ENCODE peak calls at places on chromosome 22, in four cellular contexts. One of them, this sample, is unnamed.

GRCh38 chr22:46572911-46573780 is 35.7 kb upstream of the CELSR1 start:
- DNase-seq in stimulated activated CD8-positive, alpha-beta memory T cell treated with anti-CD3 and anti-CD28 coated beads, Interleukin-7, amount 100 ng/mL, for 1 hour: no peak
- DNase-seq in nephron progenitor cell: no peak
- DNase-seq in T-cell: no peak
- DNase-seq in this sample: no peak

GRCh38 chr22:49951986-49952896 is 8.3 kb upstream of the PIM3 start:
- DNase-seq in T-cell: no peak
- DNase-seq in nephron progenitor cell: no peak
- DNase-seq in stimulated activated CD8-positive, alpha-beta memory T cell treated with anti-CD3 and anti-CD28 coated beads, Interleukin-7, amount 100 ng/mL, for 1 hour: no peak
- DNase-seq in this sample: no peak

GRCh38 chr22:47388331-47388730 is 625.9 kb downstream of the TBC1D22A start:
- DNase-seq in nephron progenitor cell: no peak
- DNase-seq in T-cell: no peak
- DNase-seq in stimulated activated CD8-positive, alpha-beta memory T cell treated with anti-CD3 and anti-CD28 coated beads, Interleukin-7, amount 100 ng/mL, for 1 hour: no peak
- DNase-seq in this sample: no peak

GRCh38 chr22:24134090-24134846 is 47.0 kb upstream of the SUSD2 start:
- DNase-seq in nephron progenitor cell: peak; percentile 68
- DNase-seq in T-cell: peak; percentile 78
- DNase-seq in stimulated activated CD8-positive, alpha-beta memory T cell treated with anti-CD3 and anti-CD28 coated beads, Interleukin-7, amount 100 ng/mL, for 1 hour: peak; percentile 72
- DNase-seq in this sample: peak; percentile 34

GRCh38 chr22:31179345-31179744 is 19.4 kb downstream of the RNF185 start:
- DNase-seq in T-cell: no peak
- DNase-seq in nephron progenitor cell: peak; percentile 4
- DNase-seq in stimulated activated CD8-positive, alpha-beta memory T cell treated with anti-CD3 and anti-CD28 coated beads, Interleukin-7, amount 100 ng/mL, for 1 hour: no peak
- DNase-seq in this sample: no peak

GRCh38 chr22:27149886-27150529 is 492.6 kb downstream of the MIAT start:
- DNase-seq in nephron progenitor cell: no peak
- DNase-seq in stimulated activated CD8-positive, alpha-beta memory T cell treated with anti-CD3 and anti-CD28 coated beads, Interleukin-7, amount 100 ng/mL, for 1 hour: no peak
- DNase-seq in T-cell: no peak
- DNase-seq in this sample: no peak

GRCh38 chr22:39514373-39514973 is 5.9 kb upstream of the ATF4 start:
- DNase-seq in stimulated activated CD8-positive, alpha-beta memory T cell treated with anti-CD3 and anti-CD28 coated beads, Interleukin-7, amount 100 ng/mL, for 1 hour: no peak
- DNase-seq in nephron progenitor cell: peak; percentile 72
- DNase-seq in T-cell: no peak
- DNase-seq in this sample: peak; percentile 81

GRCh38 chr22:38657248-38657909 is 941 bp downstream of the CBY1 start:
- DNase-seq in nephron progenitor cell: peak; percentile 28
- DNase-seq in T-cell: no peak
- DNase-seq in stimulated activated CD8-positive, alpha-beta memory T cell treated with anti-CD3 and anti-CD28 coated beads, Interleukin-7, amount 100 ng/mL, for 1 hour: no peak
- DNase-seq in this sample: peak; percentile 72

GRCh38 chr22:47850644-47851151 is 1088.2 kb downstream of the TBC1D22A start:
- DNase-seq in nephron progenitor cell: peak; percentile 20
- DNase-seq in stimulated activated CD8-positive, alpha-beta memory T cell treated with anti-CD3 and anti-CD28 coated beads, Interleukin-7, amount 100 ng/mL, for 1 hour: no peak
- DNase-seq in T-cell: no peak
- DNase-seq in this sample: no peak

GRCh38 chr22:19143967-19144400 is 467 bp downstream of the ESS2 start:
- DNase-seq in stimulated activated CD8-positive, alpha-beta memory T cell treated with anti-CD3 and anti-CD28 coated beads, Interleukin-7, amount 100 ng/mL, for 1 hour: no peak
- DNase-seq in T-cell: peak; percentile 27
- DNase-seq in nephron progenitor cell: no peak
- DNase-seq in this sample: no peak

GRCh38 chr22:31313366-31314147 is 21.3 kb upstream of the PIK3IP1 start:
- DNase-seq in stimulated activated CD8-positive, alpha-beta memory T cell treated with anti-CD3 and anti-CD28 coated beads, Interleukin-7, amount 100 ng/mL, for 1 hour: peak; percentile 42
- DNase-seq in nephron progenitor cell: peak; percentile 70
- DNase-seq in T-cell: peak; percentile 60
- DNase-seq in this sample: peak; percentile 95

GRCh38 chr22:50218996-50219727 is 18.4 kb downstream of the SELENOO start:
- DNase-seq in T-cell: no peak
- DNase-seq in nephron progenitor cell: no peak
- DNase-seq in stimulated activated CD8-positive, alpha-beta memory T cell treated with anti-CD3 and anti-CD28 coated beads, Interleukin-7, amount 100 ng/mL, for 1 hour: no peak
- DNase-seq in this sample: peak; percentile 77

GRCh38 chr22:37205046-37205445 is 7.2 kb downstream of the SSTR3 start:
- DNase-seq in stimulated activated CD8-positive, alpha-beta memory T cell treated with anti-CD3 and anti-CD28 coated beads, Interleukin-7, amount 100 ng/mL, for 1 hour: no peak
- DNase-seq in nephron progenitor cell: no peak
- DNase-seq in T-cell: no peak
- DNase-seq in this sample: no peak

GRCh38 chr22:41576877-41577276 is 12.8 kb downstream of the PMM1 start:
- DNase-seq in stimulated activated CD8-positive, alpha-beta memory T cell treated with anti-CD3 and anti-CD28 coated beads, Interleukin-7, amount 100 ng/mL, for 1 hour: no peak
- DNase-seq in nephron progenitor cell: peak; percentile 65
- DNase-seq in T-cell: peak; percentile 24
- DNase-seq in this sample: peak; percentile 95

GRCh38 chr22:42642801-42643631 is 2.6 kb upstream of the ATP5MGL start:
- DNase-seq in T-cell: no peak
- DNase-seq in nephron progenitor cell: no peak
- DNase-seq in stimulated activated CD8-positive, alpha-beta memory T cell treated with anti-CD3 and anti-CD28 coated beads, Interleukin-7, amount 100 ng/mL, for 1 hour: no peak
- DNase-seq in this sample: no peak

GRCh38 chr22:38177044-38177443 is 4.6 kb downstream of the PLA2G6 start:
- DNase-seq in T-cell: no peak
- DNase-seq in nephron progenitor cell: no peak
- DNase-seq in stimulated activated CD8-positive, alpha-beta memory T cell treated with anti-CD3 and anti-CD28 coated beads, Interleukin-7, amount 100 ng/mL, for 1 hour: no peak
- DNase-seq in this sample: no peak

GRCh38 chr22:23828800-23829680 is 9.8 kb downstream of the DERL3 start:
- DNase-seq in stimulated activated CD8-positive, alpha-beta memory T cell treated with anti-CD3 and anti-CD28 coated beads, Interleukin-7, amount 100 ng/mL, for 1 hour: no peak
- DNase-seq in T-cell: no peak
- DNase-seq in nephron progenitor cell: no peak
- DNase-seq in this sample: no peak

GRCh38 chr22:50678651-50679521 is 6.3 kb downstream of the SHANK3 start:
- DNase-seq in stimulated activated CD8-positive, alpha-beta memory T cell treated with anti-CD3 and anti-CD28 coated beads, Interleukin-7, amount 100 ng/mL, for 1 hour: no peak
- DNase-seq in nephron progenitor cell: no peak
- DNase-seq in T-cell: no peak
- DNase-seq in this sample: no peak

GRCh38 chr22:17583151-17583550 is 19.9 kb downstream of the SLC25A18 start:
- DNase-seq in nephron progenitor cell: no peak
- DNase-seq in stimulated activated CD8-positive, alpha-beta memory T cell treated with anti-CD3 and anti-CD28 coated beads, Interleukin-7, amount 100 ng/mL, for 1 hour: no peak
- DNase-seq in T-cell: no peak
- DNase-seq in this sample: no peak

GRCh38 chr22:45502215-45503070 is at the start of gene FBLN1:
- DNase-seq in nephron progenitor cell: peak; percentile 87
- DNase-seq in stimulated activated CD8-positive, alpha-beta memory T cell treated with anti-CD3 and anti-CD28 coated beads, Interleukin-7, amount 100 ng/mL, for 1 hour: no peak
- DNase-seq in T-cell: no peak
- DNase-seq in this sample: peak; percentile 85

GRCh38 chr22:24601217-24602104 is 1.5 kb upstream of the GGT1 start:
- DNase-seq in stimulated activated CD8-positive, alpha-beta memory T cell treated with anti-CD3 and anti-CD28 coated beads, Interleukin-7, amount 100 ng/mL, for 1 hour: no peak
- DNase-seq in nephron progenitor cell: no peak
- DNase-seq in T-cell: no peak
- DNase-seq in this sample: no peak

GRCh38 chr22:26079009-26079408 is 90.3 kb upstream of the SEZ6L start:
- DNase-seq in T-cell: no peak
- DNase-seq in nephron progenitor cell: peak; percentile 20
- DNase-seq in stimulated activated CD8-positive, alpha-beta memory T cell treated with anti-CD3 and anti-CD28 coated beads, Interleukin-7, amount 100 ng/mL, for 1 hour: no peak
- DNase-seq in this sample: peak; percentile 44

GRCh38 chr22:48491451-48491941 is 1336.2 kb downstream of the BRD1 start:
- DNase-seq in nephron progenitor cell: no peak
- DNase-seq in T-cell: no peak
- DNase-seq in stimulated activated CD8-positive, alpha-beta memory T cell treated with anti-CD3 and anti-CD28 coated beads, Interleukin-7, amount 100 ng/mL, for 1 hour: no peak
- DNase-seq in this sample: no peak

GRCh38 chr22:24327827-24328226 is 57.2 kb downstream of the SPECC1L start:
- DNase-seq in T-cell: no peak
- DNase-seq in stimulated activated CD8-positive, alpha-beta memory T cell treated with anti-CD3 and anti-CD28 coated beads, Interleukin-7, amount 100 ng/mL, for 1 hour: no peak
- DNase-seq in nephron progenitor cell: no peak
- DNase-seq in this sample: peak; percentile 20

GRCh38 chr22:22235564-22235963 is 9.0 kb upstream of the VPREB1 start:
- DNase-seq in T-cell: peak; percentile 32
- DNase-seq in stimulated activated CD8-positive, alpha-beta memory T cell treated with anti-CD3 and anti-CD28 coated beads, Interleukin-7, amount 100 ng/mL, for 1 hour: peak; percentile 14
- DNase-seq in nephron progenitor cell: peak; percentile 46
- DNase-seq in this sample: peak; percentile 71

GRCh38 chr22:17492247-17492646 is 71.1 kb upstream of the SLC25A18 start:
- DNase-seq in nephron progenitor cell: no peak
- DNase-seq in stimulated activated CD8-positive, alpha-beta memory T cell treated with anti-CD3 and anti-CD28 coated beads, Interleukin-7, amount 100 ng/mL, for 1 hour: no peak
- DNase-seq in T-cell: no peak
- DNase-seq in this sample: no peak

GRCh38 chr22:37843746-37844089 is 416 bp downstream of the ANKRD54 start:
- DNase-seq in nephron progenitor cell: no peak
- DNase-seq in stimulated activated CD8-positive, alpha-beta memory T cell treated with anti-CD3 and anti-CD28 coated beads, Interleukin-7, amount 100 ng/mL, for 1 hour: peak; percentile 9
- DNase-seq in T-cell: no peak
- DNase-seq in this sample: peak; percentile 58

GRCh38 chr22:22207845-22208564 is 36.6 kb upstream of the VPREB1 start:
- DNase-seq in stimulated activated CD8-positive, alpha-beta memory T cell treated with anti-CD3 and anti-CD28 coated beads, Interleukin-7, amount 100 ng/mL, for 1 hour: peak; percentile 47
- DNase-seq in T-cell: peak; percentile 63
- DNase-seq in nephron progenitor cell: peak; percentile 89
- DNase-seq in this sample: peak; percentile 87

GRCh38 chr22:32469799-32470212 is 4.8 kb upstream of the FBXO7 start:
- DNase-seq in stimulated activated CD8-positive, alpha-beta memory T cell treated with anti-CD3 and anti-CD28 coated beads, Interleukin-7, amount 100 ng/mL, for 1 hour: no peak
- DNase-seq in T-cell: no peak
- DNase-seq in nephron progenitor cell: peak; percentile 4
- DNase-seq in this sample: no peak

GRCh38 chr22:46914916-46915894 is 152.8 kb downstream of the TBC1D22A start:
- DNase-seq in nephron progenitor cell: no peak
- DNase-seq in stimulated activated CD8-positive, alpha-beta memory T cell treated with anti-CD3 and anti-CD28 coated beads, Interleukin-7, amount 100 ng/mL, for 1 hour: no peak
- DNase-seq in T-cell: no peak
- DNase-seq in this sample: no peak

This sample was measured in GM23338.